ENCODE peak calls at places on chromosomes 13 and 19, in eight cellular contexts. C, U, A, D, H, F, N and S are unnamed samples.
A peak's percentile ranks its signal among the peaks of the same experiment; 100 is the strongest.

GRCh38 chr19:49431330-49431749 is 6.2 kb downstream of the GFY start:
- DNase-seq in C (no peak), U (no peak), A (no peak), D (no peak), H (no peak), F (no peak), N (no peak), S (no peak)

GRCh38 chr13:21124853-21125252 is 51.5 kb downstream of the SKA3 start:
- DNase-seq in C (peak; percentile 13), U (no peak), A (no peak), D (no peak), H (no peak), F (no peak), N (peak; percentile 63), S (no peak)

GRCh38 chr19:932647-933552 is 7.1 kb downstream of the ARID3A start:
- DNase-seq in C (peak; percentile 97), U (peak; percentile 53), A (peak; percentile 81), D (peak; percentile 93), H (no peak), F (no peak), N (peak; percentile 95), S (no peak)

GRCh38 chr13:89737051-89737450 is 1610.4 kb upstream of the MIR17HG start:
- DNase-seq in C (no peak), U (no peak), A (no peak), D (no peak), H (no peak), F (no peak), N (no peak), S (no peak)

GRCh38 chr19:38729653-38730469 is 14.4 kb downstream of the CAPN12 start:
- DNase-seq in C (peak; percentile 65), U (peak; percentile 69), A (peak; percentile 80), D (peak; percentile 83), H (peak; percentile 68), F (peak; percentile 79), N (peak; percentile 70), S (peak; percentile 17)

GRCh38 chr19:11745871-11746270 is 7.1 kb upstream of the ZNF823 start:
- DNase-seq in C (no peak), U (no peak), A (no peak), D (no peak), H (no peak), F (no peak), N (no peak), S (no peak)

GRCh38 chr19:15527705-15528104 is 19.4 kb downstream of the CYP4F22 start:
- DNase-seq in C (no peak), U (no peak), A (no peak), D (no peak), H (no peak), F (no peak), N (no peak), S (no peak)

GRCh38 chr13:33323766-33324525 is 38.4 kb upstream of the STARD13 start:
- DNase-seq in C (peak; percentile 73), U (no peak), A (no peak), D (no peak), H (no peak), F (no peak), N (no peak), S (no peak)

GRCh38 chr19:40589723-40590429 is 11.3 kb upstream of the LTBP4 start:
- DNase-seq in C (no peak), U (no peak), A (no peak), D (no peak), H (no peak), F (no peak), N (no peak), S (no peak)
- H3K27ac ChIP-seq in C (no peak overlapping the region), U (no peak overlapping the region), A (no peak overlapping the region), D (no peak overlapping the region), H (no peak overlapping the region), F (no peak overlapping the region), N (no peak overlapping the region), S (no peak overlapping the region)

DNA sequence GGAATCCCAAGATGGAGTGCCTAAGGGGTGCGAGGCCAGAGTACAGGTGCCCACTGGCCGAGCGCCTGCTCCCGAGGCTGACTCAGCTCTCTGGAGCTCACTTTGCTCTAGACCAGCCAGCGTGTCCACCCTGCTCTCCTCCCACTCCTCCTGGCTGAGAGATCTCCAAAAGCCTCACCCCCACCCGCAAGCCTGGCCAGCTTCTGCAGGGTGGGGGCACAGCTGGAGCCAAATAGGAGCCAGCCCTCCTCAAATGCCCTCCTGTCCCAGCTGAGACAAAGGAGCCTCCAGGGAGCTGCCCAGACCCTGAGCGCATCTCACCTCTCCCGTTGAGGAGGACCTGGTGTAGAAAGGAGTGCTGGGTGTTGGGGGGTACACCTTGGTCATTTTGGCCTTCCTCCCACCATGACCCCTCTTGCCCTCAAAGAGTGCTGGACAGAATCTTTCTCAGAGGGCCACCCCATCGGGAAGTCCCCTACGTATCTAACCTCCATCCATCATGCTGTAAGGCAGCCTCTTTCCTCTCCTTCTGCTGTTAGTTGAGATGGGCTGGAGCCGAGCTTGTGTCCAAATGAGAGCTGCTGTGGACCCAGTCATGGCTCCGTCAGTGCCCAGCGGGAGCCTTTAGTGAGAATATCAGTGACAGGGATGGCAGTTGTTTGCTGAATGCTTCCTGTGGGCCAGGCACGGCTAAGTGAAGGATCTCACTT is 123.9 kb upstream of the VSTM2B start:
- DNase-seq in C (peak; percentile 10), U (no peak), A (no peak), D (no peak), H (no peak), F (no peak), N (no peak), S (no peak)
- H3K27ac ChIP-seq in C (no peak overlapping the region), U (no peak overlapping the region), A (no peak overlapping the region), D (no peak overlapping the region), H (no peak overlapping the region), F (no peak overlapping the region), N (no peak overlapping the region), S (no peak overlapping the region)

GRCh38 chr13:37682496-37682895 is 83.9 kb upstream of the POSTN start:
- DNase-seq in C (no peak), U (no peak), A (no peak), D (no peak), H (no peak), F (no peak), N (no peak), S (no peak)

GRCh38 chr13:37681295-37682032 is 82.9 kb upstream of the POSTN start:
- DNase-seq in C (peak; percentile 66), U (no peak), A (no peak), D (no peak), H (no peak), F (no peak), N (peak; percentile 97), S (no peak)

GRCh38 chr13:37679043-37679442 is 80.5 kb upstream of the POSTN start:
- DNase-seq in C (no peak), U (no peak), A (no peak), D (no peak), H (no peak), F (no peak), N (no peak), S (no peak)

GRCh38 chr13:37685206-37685605 is 86.6 kb upstream of the POSTN start:
- DNase-seq in C (no peak), U (no peak), A (no peak), D (no peak), H (no peak), F (peak; percentile 16), N (no peak), S (no peak)

GRCh38 chr13:37680137-37680536 is 81.6 kb upstream of the POSTN start:
- DNase-seq in C (no peak), U (no peak), A (no peak), D (no peak), H (no peak), F (no peak), N (no peak), S (no peak)
- H3K27ac ChIP-seq in C (no peak overlapping the region), U (no peak overlapping the region), A (no peak overlapping the region), D (no peak overlapping the region), H (no peak overlapping the region), F (no peak overlapping the region), N (no peak overlapping the region), S (no peak overlapping the region)

GRCh38 chr19:18629166-18630088 is 7.4 kb upstream of the KLHL26 start:
- DNase-seq in C (no peak), U (no peak), A (peak; percentile 51), D (no peak), H (no peak), F (no peak), N (no peak), S (no peak)

GRCh38 chr19:18626906-18627305 is 9.9 kb upstream of the KLHL26 start:
- DNase-seq in C (no peak), U (no peak), A (no peak), D (no peak), H (no peak), F (no peak), N (no peak), S (no peak)
- H3K27ac ChIP-seq in C (no peak overlapping the region), U (no peak overlapping the region), A (no peak overlapping the region), D (no peak overlapping the region), H (no peak overlapping the region), F (no peak overlapping the region), N (no peak overlapping the region), S (no peak overlapping the region)